ENCODE peak calls at places on chromosomes 2 and 18, in eight cellular contexts. H is B cell, S is tibial artery, J is adrenal gland, A is GM12865, Y is pancreas, U is transverse colon, K is fibroblast of lung. W is an unnamed sample.

GRCh38 chr2:56709181-56709580 is 525.4 kb downstream of the CCDC85A start:
- DNase-seq in H (no peak), S (no peak), J (no peak), A (no peak), Y (no peak), U (no peak), K (no peak), W (no peak)

GRCh38 chr2:215671691-215672090 is 235.8 kb upstream of the FN1 start:
- DNase-seq in H (no peak), S (no peak), J (no peak), A (no peak), Y (no peak), U (no peak), K (no peak), W (no peak)

GRCh38 chr2:40403233-40403841 is 48.6 kb downstream of the SLC8A1 start:
- DNase-seq in H (no peak), S (no peak), J (no peak), A (no peak), Y (no peak), U (no peak), K (peak; percentile 76), W (no peak)

GRCh38 chr2:127535941-127536340 is 458 bp downstream of the MYO7B start:
- DNase-seq in H (no peak), S (no peak), J (no peak), A (no peak), Y (no peak), U (peak; percentile 46), K (no peak), W (no peak)

GRCh38 chr18:11657554-11657953 is 31.5 kb upstream of the GNAL start:
- DNase-seq in H (no peak), S (no peak), J (no peak), A (no peak), Y (no peak), U (no peak), K (no peak), W (no peak)

GRCh38 chr2:8876628-8877027 is 39.2 kb upstream of the KIDINS220 start:
- DNase-seq in H (no peak), S (no peak), J (no peak), A (no peak), Y (no peak), U (no peak), K (no peak), W (no peak)

GRCh38 chr2:33289961-33290360 is 186.5 kb upstream of the RASGRP3 start:
- DNase-seq in H (no peak), S (no peak), J (no peak), A (no peak), Y (no peak), U (no peak), K (no peak), W (no peak)

GRCh38 chr2:96074156-96074555 is 39.4 kb upstream of the GPAT2 start:
- DNase-seq in H (no peak), S (no peak), J (no peak), A (no peak), Y (no peak), U (no peak), K (no peak), W (no peak)

GRCh38 chr2:98852903-98853302 is 83.1 kb downstream of the CRACDL start:
- DNase-seq in H (no peak), S (no peak), J (no peak), A (no peak), Y (no peak), U (no peak), K (no peak), W (no peak)

GRCh38 chr2:124668161-124668560 is 643.1 kb downstream of the CNTNAP5 start:
- DNase-seq in H (no peak), S (no peak), J (no peak), A (no peak), Y (no peak), U (no peak), K (peak; percentile 5), W (no peak)

GRCh38 chr2:162123806-162124758 is 28.0 kb downstream of the GCG start:
- DNase-seq in H (no peak), S (no peak), J (no peak), A (peak; percentile 76), Y (no peak), U (no peak), K (peak; percentile 77), W (peak; percentile 13)

GRCh38 chr2:55419236-55419513 is 481 bp downstream of the CCDC88A start:
- DNase-seq in H (peak; percentile 41), S (no peak), J (peak; percentile 40), A (no peak), Y (peak; percentile 59), U (peak; percentile 24), K (peak; percentile 39), W (peak; percentile 22)

GRCh38 chr2:55418512-55419235 is 982 bp downstream of the CCDC88A start:
- DNase-seq in H (no peak), S (no peak), J (no peak), A (peak; percentile 18), Y (no peak), U (no peak), K (no peak), W (no peak)

GRCh38 chr2:55420901-55421300 is 1.2 kb upstream of the CCDC88A start:
- DNase-seq in H (no peak), S (no peak), J (no peak), A (no peak), Y (no peak), U (no peak), K (no peak), W (no peak)

GRCh38 chr2:55420244-55420713 is 623 bp upstream of the CCDC88A start:
- DNase-seq in H (no peak), S (no peak), J (no peak), A (no peak), Y (no peak), U (no peak), K (no peak), W (no peak)

DNA sequence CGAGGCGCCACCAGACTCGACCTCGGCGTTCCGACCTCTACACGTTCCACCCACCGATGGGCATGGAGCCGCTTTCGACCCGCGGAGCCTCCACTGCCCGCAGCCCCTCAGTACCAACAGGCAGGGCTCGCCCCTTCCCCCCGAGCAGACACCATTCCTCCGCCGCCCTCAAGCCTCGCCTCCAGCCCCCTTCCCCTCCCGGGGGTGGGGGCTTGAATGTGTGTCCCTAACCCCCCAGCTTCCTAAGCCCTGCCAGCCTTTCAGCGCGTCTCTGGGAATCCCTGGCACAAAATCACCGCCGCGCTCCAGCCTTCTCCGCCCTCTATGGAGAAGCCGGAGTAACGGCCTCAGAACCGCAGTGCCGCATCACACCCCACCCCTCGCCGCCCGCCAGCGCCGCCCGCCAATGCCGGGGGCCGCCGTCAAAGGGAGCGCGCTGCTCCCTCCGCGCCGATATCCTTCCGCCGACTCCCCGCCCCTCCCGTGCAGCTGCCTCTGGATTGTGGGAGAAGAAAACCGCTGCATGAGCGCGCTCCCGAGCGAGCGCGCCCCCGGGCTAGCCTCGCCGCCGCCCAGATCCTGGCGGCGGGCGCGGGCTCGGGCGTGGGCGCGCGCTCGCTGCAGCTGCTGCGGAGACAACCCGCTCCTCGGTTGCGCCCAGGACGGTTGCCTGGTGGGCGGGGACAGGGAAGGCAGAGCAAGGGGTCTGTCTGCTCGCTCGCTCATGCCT is at the start of gene CCDC88A:
- DNase-seq in H (peak; percentile 83), S (peak; percentile 94), J (peak; percentile 98), A (peak; percentile 99), Y (peak; percentile 96), U (peak; percentile 93), K (peak; percentile 98), W (peak; percentile 98)
- TF ChIP-seq CTCF in H (no peak), S (peak; percentile 35), J (peak; percentile 24), A (no peak), Y (no peak), U (peak; percentile 32), K (peak; percentile 27), W (no peak)

GRCh38 chr2:108031471-108031941 is 45.2 kb downstream of the SLC5A7 start:
- DNase-seq in H (no peak), S (no peak), J (no peak), A (no peak), Y (peak; percentile 47), U (no peak), K (no peak), W (no peak)

GRCh38 chr2:108029912-108030311 is 43.6 kb downstream of the SLC5A7 start:
- DNase-seq in H (no peak), S (no peak), J (no peak), A (no peak), Y (no peak), U (no peak), K (no peak), W (no peak)

GRCh38 chr2:108034843-108035242 is 48.5 kb downstream of the SLC5A7 start:
- DNase-seq in H (no peak), S (no peak), J (no peak), A (no peak), Y (no peak), U (no peak), K (no peak), W (no peak)
- TF ChIP-seq CTCF in H (no peak), S (no peak), J (no peak), A (peak; percentile 8), Y (no peak), U (no peak), K (no peak), W (no peak)

DNA sequence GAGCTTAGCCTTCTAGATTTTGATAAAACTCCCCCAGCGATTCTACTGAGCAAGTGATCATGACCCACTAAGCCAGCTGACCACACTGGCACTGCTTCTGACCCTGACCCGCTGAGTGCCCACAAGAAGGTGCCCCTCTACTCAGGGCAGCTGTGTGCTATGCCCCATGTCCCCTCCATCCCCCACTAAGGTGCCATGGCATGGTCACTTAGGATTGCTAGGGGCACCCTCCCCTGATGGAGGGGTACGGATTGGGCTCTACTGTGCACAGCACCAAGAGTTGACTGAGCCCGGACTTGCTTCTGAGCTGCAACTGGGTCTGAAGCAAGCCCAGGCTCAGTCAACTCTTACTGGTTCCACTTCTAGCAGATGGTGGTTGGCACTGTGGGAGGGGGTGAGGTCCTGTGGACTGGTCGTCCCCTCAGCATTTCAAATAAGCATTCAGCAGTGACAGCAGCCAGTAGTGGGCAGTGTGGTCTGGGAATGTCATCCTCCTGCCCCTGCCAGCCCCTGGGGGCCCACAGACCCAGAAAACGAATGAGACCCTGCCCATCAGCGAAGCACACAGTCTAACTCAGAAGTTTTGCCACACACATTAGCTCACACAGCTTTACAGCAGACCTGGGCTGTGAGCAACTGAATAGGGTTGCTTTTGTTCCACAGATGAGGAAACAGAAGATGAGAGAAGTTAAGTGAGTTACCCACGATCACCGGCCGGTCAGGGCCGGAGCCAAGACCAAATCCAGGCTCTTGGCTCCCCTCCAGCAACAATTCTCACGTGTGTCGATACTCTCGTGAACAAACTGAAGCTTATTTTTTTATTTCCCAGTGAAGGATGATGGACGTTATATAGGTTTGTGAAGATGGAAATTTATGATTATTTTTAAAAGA is 52.1 kb upstream of the FOSL2 start:
- DNase-seq in H (no peak), S (no peak), J (no peak), A (no peak), Y (peak; percentile 46), U (no peak), K (no peak), W (no peak)
- TF ChIP-seq CTCF in H (no peak), S (no peak), J (no peak), A (no peak), Y (no peak), U (no peak), K (no peak), W (no peak)

DNA sequence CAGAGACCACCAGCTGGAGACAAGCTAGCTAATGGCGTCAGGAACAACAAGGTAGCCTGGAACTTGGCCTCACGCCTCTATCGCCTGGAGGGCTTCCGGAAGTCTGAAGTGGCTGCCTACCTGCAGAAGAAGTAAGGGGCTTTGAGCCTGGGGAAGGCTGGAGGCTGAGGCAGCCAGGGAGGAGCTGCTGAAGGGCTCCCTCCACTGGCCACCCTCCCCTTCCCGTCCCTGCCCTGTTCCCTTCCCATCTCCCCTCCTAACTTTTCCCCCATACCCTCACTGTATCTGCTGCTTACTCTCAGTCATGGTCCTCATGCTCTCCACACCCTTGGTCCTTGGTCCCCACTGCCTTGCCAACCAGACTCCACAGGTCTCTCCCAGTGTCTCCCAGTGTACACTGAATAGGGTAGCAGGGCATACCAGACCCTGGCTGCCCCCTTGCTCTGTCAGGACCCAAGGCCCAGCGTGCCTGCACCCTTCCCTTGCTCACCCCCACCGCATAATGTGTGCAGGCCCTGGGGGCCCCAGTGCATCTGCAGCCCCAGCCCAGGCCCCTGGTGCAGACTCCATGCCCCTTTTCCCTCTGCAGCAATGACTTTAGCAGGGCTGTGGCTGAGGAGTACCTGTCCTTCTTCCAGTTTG is 18.8 kb downstream of the PSD4 start:
- DNase-seq in H (no peak), S (no peak), J (no peak), A (no peak), Y (no peak), U (no peak), K (no peak), W (no peak)
- TF ChIP-seq CTCF in H (no peak), S (no peak), J (peak; percentile 11), A (no peak), Y (no peak), U (no peak), K (peak; percentile 5), W (no peak)

W was measured in Calu3.